ENCODE peak calls at places on chromosomes 12 and 14, in nine cellular contexts. Y is PC-3, V is A549, J is fibroblast of mammary gland, B is lower leg skin, F is AG09309, R is BJ, S is HFFc6, X is H9. L is an unnamed sample.

GRCh38 chr14:63787995-63788946 is 60.4 kb upstream of the SGPP1 start:
- DNase-seq in Y (no peak), V (no peak), J (no peak), B (no peak), F (no peak), R (no peak), S (no peak), X (no peak), L (no peak)

GRCh38 chr12:57027805-57028153 is 11.4 kb upstream of the TAC3 start:
- DNase-seq in Y (no peak), V (no peak), J (no peak), B (no peak), F (no peak), R (no peak), S (no peak), X (no peak), L (no peak)

GRCh38 chr14:30656190-30656632 is 34.1 kb downstream of the SCFD1 start:
- DNase-seq in Y (peak), V (peak), J (peak), B (no peak), F (no peak), R (no peak), S (peak), X (peak), L (peak)

GRCh38 chr12:45232771-45233372 is 17.0 kb downstream of the ANO6 start:
- DNase-seq in Y (peak), V (peak), J (peak), B (no peak), F (peak), R (peak), S (peak), X (peak), L (peak)

GRCh38 chr12:20588057-20588456 is 107.1 kb upstream of the SLCO1C1 start:
- DNase-seq in Y (no peak), V (no peak), J (no peak), B (no peak), F (no peak), R (no peak), S (no peak), X (no peak), L (no peak)

GRCh38 chr12:47039756-47040155 is 39.7 kb upstream of the PCED1B start:
- DNase-seq in Y (no peak), V (no peak), J (no peak), B (no peak), F (no peak), R (no peak), S (no peak), X (no peak), L (no peak)

GRCh38 chr12:102769323-102769916 is 147.6 kb downstream of the PAH start:
- DNase-seq in Y (peak), V (peak), J (peak), B (peak), F (peak), R (peak), S (peak), X (peak), L (peak)

GRCh38 chr12:132151766-132152410 is 7.6 kb downstream of the NOC4L start:
- DNase-seq in Y (no peak), V (no peak), J (no peak), B (no peak), F (no peak), R (no peak), S (no peak), X (no peak), L (no peak)

GRCh38 chr12:30796891-30797371 is 42.2 kb upstream of the CAPRIN2 start:
- DNase-seq in Y (peak), V (peak), J (peak), B (no peak), F (no peak), R (no peak), S (no peak), X (peak), L (peak)

GRCh38 chr12:104687823-104688573 is 231.2 kb downstream of the CHST11 start:
- DNase-seq in Y (no peak), V (no peak), J (no peak), B (peak), F (no peak), R (no peak), S (no peak), X (no peak), L (no peak)

GRCh38 chr14:72741836-72742681 is 151.8 kb downstream of the DPF3 start:
- DNase-seq in Y (no peak), V (no peak), J (no peak), B (peak), F (no peak), R (no peak), S (no peak), X (no peak), L (no peak)

GRCh38 chr14:29216774-29217232 is 450.2 kb downstream of the FOXG1 start:
- DNase-seq in Y (peak), V (no peak), J (peak), B (no peak), F (no peak), R (no peak), S (no peak), X (no peak), L (no peak)

GRCh38 chr14:31261859-31262739 is 54.5 kb upstream of the HECTD1 start:
- DNase-seq in Y (peak), V (no peak), J (peak), B (no peak), F (no peak), R (no peak), S (peak), X (no peak), L (peak)

GRCh38 chr14:64506751-64507150 is 2.2 kb downstream of the ZBTB1 start:
- DNase-seq in Y (no peak), V (no peak), J (no peak), B (no peak), F (no peak), R (no peak), S (no peak), X (no peak), L (no peak)

GRCh38 chr14:28308727-28309126 is 457.9 kb upstream of the FOXG1 start:
- DNase-seq in Y (peak), V (no peak), J (peak), B (no peak), F (no peak), R (no peak), S (no peak), X (no peak), L (peak)

DNA sequence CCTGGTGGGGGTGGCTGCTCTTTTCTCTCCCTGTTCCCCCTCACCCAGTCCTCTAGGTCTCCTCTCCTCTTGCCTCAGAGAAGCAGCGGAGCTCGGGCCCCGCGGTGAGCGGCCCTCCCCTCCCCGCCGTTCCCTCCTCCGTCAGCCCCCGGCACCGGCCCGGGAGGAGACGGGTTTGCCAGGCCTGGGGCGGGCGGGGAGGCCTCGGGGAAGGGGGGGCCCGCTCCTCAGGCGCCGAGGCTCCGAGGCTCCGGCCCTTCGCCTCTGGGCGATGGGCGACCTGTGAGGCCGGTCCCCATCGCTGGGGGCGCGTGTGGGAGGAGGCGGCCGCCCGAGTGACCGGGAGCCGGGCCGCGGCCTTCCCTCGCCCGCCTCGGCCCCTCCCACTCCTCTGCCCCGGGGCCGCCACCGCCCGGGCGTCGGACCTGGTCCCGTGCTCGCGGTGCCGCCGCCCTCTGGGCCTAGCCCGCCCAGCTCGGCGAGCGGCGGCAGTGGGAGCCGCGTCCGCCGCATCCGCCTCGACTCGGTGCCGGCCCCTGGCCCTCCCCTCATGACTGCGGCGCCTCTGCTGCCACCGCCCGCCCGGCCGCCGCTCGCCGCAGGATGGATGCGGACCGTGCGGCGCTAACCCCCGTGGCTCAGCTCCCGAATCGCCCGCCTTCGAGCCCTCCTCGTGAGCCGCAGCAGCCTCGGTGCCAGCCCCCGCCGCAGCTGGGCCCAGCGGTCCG is 458 bp downstream of the WNK1 start:
- DNase-seq in Y (peak), V (no peak), J (peak), B (peak), F (no peak), R (no peak), S (no peak), X (peak), L (peak)
- TF ChIP-seq CTCF in Y (no peak), V (no peak), J (no peak), B (no peak), F (no peak), R (peak), S (peak), X (peak), L (no peak)

GRCh38 chr12:112170376-112170775 is 45.0 kb downstream of the TRAFD1 start:
- DNase-seq in Y (peak), V (peak), J (peak), B (no peak), F (no peak), R (no peak), S (peak), X (no peak), L (peak)
- TF ChIP-seq CTCF in Y (peak), V (peak), J (peak), B (no peak), F (peak), R (peak), S (peak), X (peak), L (peak)

DNA sequence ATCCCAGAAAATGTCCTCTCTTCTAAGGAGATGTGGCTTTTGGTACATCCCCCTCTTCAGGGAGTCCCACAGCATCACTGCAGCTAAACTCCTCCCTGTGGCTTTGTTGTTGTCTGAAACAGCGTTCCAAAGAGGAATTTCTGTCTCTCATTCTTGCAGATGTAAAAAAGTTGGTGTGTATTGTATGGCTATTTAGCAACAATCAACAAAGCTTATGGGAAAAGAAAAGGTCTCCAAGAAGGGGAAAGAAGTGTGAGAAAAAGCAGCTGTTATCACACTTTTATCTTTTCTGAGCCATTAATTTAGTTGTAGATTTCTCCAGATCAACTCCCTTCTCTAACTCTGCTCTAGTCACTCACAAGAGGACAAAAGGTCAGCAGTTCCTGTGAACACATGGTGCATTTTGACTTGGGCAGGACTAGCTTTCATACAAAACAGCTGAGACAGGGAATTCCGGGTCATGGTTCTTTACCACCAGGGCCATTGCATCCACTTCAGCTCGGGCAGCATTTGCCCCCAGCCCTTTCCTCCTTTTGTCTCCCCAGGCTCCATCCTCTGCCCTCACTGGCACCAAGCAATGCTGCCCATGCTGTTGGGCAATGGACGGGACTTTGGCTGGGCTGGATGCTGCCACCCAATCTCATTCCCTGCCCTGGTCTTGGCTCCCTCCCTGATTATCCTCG is 184.7 kb downstream of the TMX1 start:
- DNase-seq in Y (no peak), V (no peak), J (peak), B (peak), F (no peak), R (no peak), S (no peak), X (no peak), L (no peak)
- TF ChIP-seq CTCF in Y (no peak), V (no peak), J (no peak), B (no peak), F (no peak), R (no peak), S (no peak), X (no peak), L (no peak)

GRCh38 chr12:85955127-85955526 is 81.0 kb downstream of the NTS start:
- DNase-seq in Y (peak), V (no peak), J (peak), B (no peak), F (no peak), R (no peak), S (no peak), X (no peak), L (no peak)
- TF ChIP-seq CTCF in Y (peak), V (peak), J (peak), B (no peak), F (no peak), R (no peak), S (peak), X (peak), L (no peak)